ENCODE peak calls at places on chromosomes 5 and 9, in four cellular contexts. A is tibial nerve, J is astrocyte, Y is spleen. P is an unnamed sample.

GRCh38 chr5:35938518-35939227 is at the start of gene CAPSL:
- DNase-seq in A (peak; percentile 12), J (peak; percentile 68), Y (no peak), P (no peak)

GRCh38 chr9:70924380-70924779 is 197.0 kb downstream of the TRPM3 start:
- DNase-seq in A (no peak), J (peak; percentile 92), Y (no peak), P (no peak)

GRCh38 chr5:149959406-149960236 is 937 bp upstream of the SLC26A2 start:
- DNase-seq in A (peak; percentile 20), J (peak; percentile 62), Y (no peak), P (peak; percentile 77)

GRCh38 chr9:38018964-38019602 is 49.9 kb downstream of the SHB start:
- DNase-seq in A (no peak), J (peak; percentile 90), Y (no peak), P (peak; percentile 91)

GRCh38 chr5:85906460-85906859 is 711.3 kb upstream of the COX7C start:
- DNase-seq in A (no peak), J (no peak), Y (no peak), P (no peak)

GRCh38 chr5:10520716-10521115 is 43.2 kb upstream of the ANKRD33B start:
- DNase-seq in A (no peak), J (peak; percentile 25), Y (no peak), P (no peak)

GRCh38 chr9:68507098-68507795 is 33.4 kb downstream of the TMEM252 start:
- DNase-seq in A (no peak), J (no peak), Y (no peak), P (no peak)

GRCh38 chr5:10445352-10445751 is 3.7 kb downstream of the ROPN1L start:
- DNase-seq in A (no peak), J (no peak), Y (no peak), P (no peak)

GRCh38 chr9:89984214-89984613 is 379.4 kb downstream of the GADD45G start:
- DNase-seq in A (no peak), J (peak; percentile 57), Y (no peak), P (no peak)

GRCh38 chr9:18666987-18667772 is 193.2 kb downstream of the ADAMTSL1 start:
- DNase-seq in A (no peak), J (peak; percentile 45), Y (no peak), P (no peak)

GRCh38 chr9:8062459-8062858 is 262.9 kb upstream of the DMAC1 start:
- DNase-seq in A (no peak), J (no peak), Y (no peak), P (no peak)

GRCh38 chr9:9560382-9561035 is 1052.3 kb downstream of the PTPRD start:
- DNase-seq in A (no peak), J (no peak), Y (peak; percentile 42), P (no peak)

GRCh38 chr9:135216666-135217431 is 129.4 kb downstream of the OLFM1 start:
- DNase-seq in A (no peak), J (no peak), Y (peak; percentile 54), P (peak; percentile 66)

GRCh38 chr9:135069556-135070197 is 17.8 kb upstream of the OLFM1 start:
- DNase-seq in A (no peak), J (no peak), Y (peak; percentile 50), P (peak; percentile 41)

GRCh38 chr5:118923295-118924005 is 64.9 kb downstream of the DTWD2 start:
- DNase-seq in A (no peak), J (no peak), Y (no peak), P (no peak)

GRCh38 chr5:84861306-84861705 is 476.6 kb upstream of the EDIL3 start:
- DNase-seq in A (no peak), J (peak; percentile 53), Y (no peak), P (no peak)

GRCh38 chr9:115276621-115277020 is 158.7 kb upstream of the TNC start:
- DNase-seq in A (no peak), J (peak; percentile 79), Y (no peak), P (no peak)

GRCh38 chr5:915946-916345 is 23.3 kb downstream of the TRIP13 start:
- DNase-seq in A (no peak), J (no peak), Y (peak; percentile 45), P (no peak)

GRCh38 chr9:92097997-92098482 is 17.2 kb downstream of the SPTLC1 start:
- DNase-seq in A (peak; percentile 16), J (peak; percentile 73), Y (peak; percentile 85), P (no peak)

GRCh38 chr9:87479801-87480201 is 17.9 kb upstream of the DAPK1 start:
- DNase-seq in A (peak; percentile 18), J (peak; percentile 80), Y (no peak), P (peak; percentile 85)

DNA sequence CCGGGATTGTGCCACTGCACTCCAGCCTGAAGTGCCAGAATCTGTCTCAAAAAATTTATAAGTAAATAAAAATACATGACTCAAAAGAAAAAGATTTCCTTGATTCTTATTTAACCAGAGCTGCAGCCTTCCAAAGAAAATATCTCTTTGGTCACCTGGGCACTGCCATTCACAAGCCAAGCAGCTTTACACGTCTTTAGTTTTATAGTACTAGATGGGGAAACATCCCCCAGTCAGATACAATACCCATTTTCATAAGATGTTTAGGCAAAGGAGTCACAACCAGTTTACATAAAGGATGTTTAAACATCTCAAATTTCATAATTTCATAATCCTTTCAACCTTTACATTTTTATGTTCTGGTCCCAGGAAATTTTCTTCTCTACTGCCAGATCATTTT is 13.7 kb upstream of the OXCT1 start:
- DNase-seq in A (no peak), J (no peak), Y (no peak), P (no peak)
- H3K27ac ChIP-seq in A (no peak overlapping the region), J (no peak overlapping the region), Y (no peak overlapping the region), P (no peak overlapping the region)

GRCh38 chr5:55187370-55187769 is 14.4 kb upstream of the CDC20B start:
- DNase-seq in A (no peak), J (no peak), Y (no peak), P (no peak)
- TF ChIP-seq CTCF in A (no peak), J (no peak), Y (no peak), P (peak; percentile 18)

DNA sequence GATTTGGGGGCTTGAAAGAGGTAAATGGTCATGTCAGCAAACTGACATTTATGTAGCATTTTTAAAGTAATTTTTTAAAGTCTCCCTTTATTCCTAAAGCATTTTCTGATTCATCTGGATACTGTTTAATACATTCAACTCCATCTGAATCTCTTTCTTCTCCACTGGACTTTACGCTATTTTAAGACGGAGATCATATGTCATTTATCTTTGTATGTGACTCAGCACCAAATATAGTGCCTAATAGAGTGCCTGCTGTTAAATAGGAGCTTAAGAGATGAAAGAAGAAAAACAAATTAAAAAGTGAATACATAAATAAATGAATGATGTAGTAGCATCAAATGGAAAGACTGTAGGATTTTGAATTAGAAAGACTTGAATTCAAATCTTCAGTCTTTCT is 548.8 kb upstream of the SMC2 start:
- DNase-seq in A (no peak), J (no peak), Y (no peak), P (no peak)
- H3K9me3 ChIP-seq in A (no peaks in the 10 kb centered on the region), J (no peaks in the 10 kb centered on the region), Y (no peaks in the 10 kb centered on the region), P (peaks cover 4% of the 10 kb centered on the region)

DNA sequence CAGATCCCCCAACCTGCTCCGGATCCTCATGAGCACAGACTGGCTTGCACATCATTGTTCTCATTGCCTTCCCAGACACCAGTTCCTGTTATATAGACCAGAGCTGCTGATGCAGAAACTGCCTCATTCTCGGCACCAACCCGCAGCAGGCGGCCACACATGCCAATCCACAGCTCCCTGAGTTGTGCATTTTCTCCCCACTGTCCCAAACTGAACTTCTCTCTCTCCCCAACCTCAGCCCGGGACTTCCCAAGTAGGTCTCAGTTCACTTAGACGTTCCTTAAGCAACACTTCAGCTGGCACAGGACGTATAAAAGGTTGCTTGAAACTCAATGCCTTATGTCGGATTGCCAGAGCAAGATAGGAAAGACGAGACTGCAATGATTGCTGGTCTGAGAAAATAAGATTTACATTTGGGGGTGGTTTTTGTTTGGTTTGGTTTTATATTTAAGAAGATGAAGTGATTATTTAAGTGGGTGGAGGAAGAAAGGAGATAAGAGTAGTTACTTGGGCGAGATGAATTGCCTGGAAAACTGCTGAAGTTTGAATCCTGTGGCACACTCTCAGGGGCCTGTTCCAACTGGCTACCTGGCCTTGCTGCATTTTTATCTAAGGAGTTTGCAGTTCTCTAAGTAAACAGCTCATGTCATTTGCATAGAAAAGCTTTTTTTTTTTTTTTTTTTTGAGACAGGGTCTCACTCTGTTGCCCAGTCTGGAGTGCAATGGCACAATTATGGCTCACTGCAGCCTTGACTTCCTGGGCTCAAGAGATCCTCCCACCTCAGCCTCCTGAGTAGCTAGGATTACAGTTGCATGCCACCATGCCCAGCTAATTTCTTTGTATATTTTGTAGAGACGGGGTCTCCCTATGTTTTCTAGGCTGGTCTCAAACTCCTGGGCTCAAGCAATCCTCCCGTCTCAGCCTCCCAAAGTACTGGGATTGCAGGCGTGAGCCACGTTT is 155.4 kb downstream of the GOLPH3 start:
- DNase-seq in A (no peak), J (peak; percentile 22), Y (peak; percentile 62), P (no peak)
- H3K27ac ChIP-seq in A (peak overlapping the region; percentile 75), J (no peak overlapping the region), Y (peak overlapping the region; percentile 22), P (no peak overlapping the region)

GRCh38 chr5:65861830-65862241 is 64.5 kb upstream of the ERBIN start:
- DNase-seq in A (no peak), J (peak; percentile 93), Y (no peak), P (no peak)
- TF ChIP-seq CTCF in A (no peak), J (no peak), Y (no peak), P (no peak)

DNA sequence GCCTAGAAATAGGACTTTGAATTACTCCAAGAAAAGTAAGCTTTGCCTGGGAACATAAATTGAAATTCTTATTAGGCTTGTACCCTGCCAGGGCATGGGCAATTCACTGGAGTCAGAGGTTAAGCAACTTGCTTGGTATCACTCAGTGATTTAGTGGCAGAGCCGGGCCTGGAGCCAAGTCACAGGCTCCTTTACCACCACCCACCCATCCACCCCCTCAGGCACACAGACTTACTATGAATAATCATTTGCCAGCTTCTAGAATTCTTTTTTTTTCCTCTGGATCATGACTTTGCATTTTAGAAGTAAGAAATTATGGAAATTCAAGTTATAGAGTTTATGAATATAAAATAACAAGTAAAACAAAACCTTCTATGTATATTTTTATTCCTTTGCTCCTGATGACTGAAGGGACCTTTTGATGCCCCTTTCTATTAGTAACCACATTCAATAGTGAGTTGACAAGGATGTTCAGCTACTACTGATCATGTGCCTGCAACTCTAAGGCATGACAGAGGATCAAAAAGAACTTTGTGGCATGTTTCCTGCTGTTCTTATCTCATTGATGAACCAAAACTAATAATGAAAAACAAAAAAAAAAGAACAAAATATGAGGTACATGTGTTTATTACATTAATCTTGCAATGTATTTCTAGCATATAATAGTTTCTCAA is 614.7 kb downstream of the TLR4 start:
- DNase-seq in A (no peak), J (no peak), Y (no peak), P (no peak)
- H3K9me3 ChIP-seq in A (no peaks in the 10 kb centered on the region), J (no peaks in the 10 kb centered on the region), Y (no peaks in the 10 kb centered on the region), P (no peaks in the 10 kb centered on the region)